ENCODE peak calls at places on chromosomes 5 and 9, in nine cellular contexts. V is left ventricle myocardium inferior; F is astrocyte; H is CD8-positive, alpha-beta memory T cell; G is psoas muscle; W is OCI-LY7; B is cardiac muscle cell; T is H9; K is tibial artery. Z is an unnamed sample.

GRCh38 chr5:111129938-111130337 is 37.8 kb downstream of the WDR36 start:
- DNase-seq in G (no peak), H (no peak), B (no peak), T (no peak), K (no peak), F (peak), W (no peak), V (no peak), Z (no peak)

GRCh38 chr9:214488-215448 is at the start of gene DOCK8:
- DNase-seq in V (peak), W (peak), H (peak), T (peak), K (peak), G (peak), B (peak), F (peak), Z (peak)

GRCh38 chr5:88188458-88189132 is 80.0 kb downstream of the TMEM161B start:
- DNase-seq in V (no peak), F (peak), B (no peak), K (no peak), H (no peak), G (no peak), W (peak), T (no peak), Z (no peak)

GRCh38 chr9:114157516-114158176 is 2.3 kb downstream of the COL27A1 start:
- DNase-seq in T (no peak), G (no peak), K (no peak), B (no peak), W (no peak), H (no peak), V (no peak), F (peak), Z (no peak)

GRCh38 chr5:179187681-179188575 is 127.8 kb downstream of the ZNF354C start:
- DNase-seq in F (no peak), G (no peak), H (no peak), B (no peak), V (no peak), K (no peak), W (no peak), T (no peak), Z (peak)

GRCh38 chr9:132794730-132795380 is 83.2 kb downstream of the AK8 start:
- DNase-seq in T (no peak), G (no peak), W (no peak), K (no peak), F (no peak), B (no peak), H (no peak), V (no peak), Z (no peak)

GRCh38 chr9:84189901-84190300 is 150.7 kb downstream of the SLC28A3 start:
- DNase-seq in B (no peak), V (no peak), H (no peak), W (no peak), T (no peak), G (no peak), K (no peak), F (no peak), Z (no peak)

GRCh38 chr5:144356489-144356888 is 185.8 kb downstream of the KCTD16 start:
- DNase-seq in W (no peak), V (no peak), H (no peak), B (no peak), G (no peak), T (no peak), K (no peak), F (no peak), Z (no peak)

GRCh38 chr9:15231788-15232635 is 75.0 kb downstream of the TTC39B start:
- DNase-seq in H (no peak), W (peak), G (no peak), V (no peak), T (peak), B (peak), F (peak), K (no peak), Z (no peak)

GRCh38 chr9:136538599-136539426 is 7.0 kb downstream of the NOTCH1 start:
- DNase-seq in G (no peak), H (peak), T (no peak), K (no peak), V (peak), W (peak), B (no peak), F (no peak), Z (peak)

GRCh38 chr9:113587471-113588031 is 124.0 kb downstream of the RGS3 start:
- DNase-seq in K (no peak), T (peak), F (no peak), H (no peak), G (no peak), B (peak), W (peak), V (peak), Z (peak)

GRCh38 chr5:41068169-41068568 is 3.0 kb downstream of the MROH2B start:
- DNase-seq in B (peak), G (no peak), T (no peak), W (no peak), K (no peak), V (no peak), F (peak), H (no peak), Z (no peak)

GRCh38 chr5:98929982-98930355 is 1.2 kb upstream of the CHD1 start:
- DNase-seq in B (peak), K (peak), G (no peak), H (no peak), F (no peak), T (no peak), V (no peak), W (no peak), Z (no peak)

GRCh38 chr9:33814816-33815215 is 2.1 kb upstream of the UBE2R2 start:
- DNase-seq in H (no peak), K (no peak), W (peak), G (no peak), F (no peak), B (no peak), V (no peak), T (no peak), Z (no peak)

GRCh38 chr5:969421-969839 is 39.2 kb upstream of the NKD2 start:
- DNase-seq in F (peak), W (no peak), H (peak), K (peak), V (no peak), B (no peak), T (no peak), G (no peak), Z (no peak)

GRCh38 chr5:112604741-112605390 is 132.8 kb upstream of the APC start:
- DNase-seq in T (no peak), K (no peak), G (no peak), F (no peak), B (peak), W (peak), H (no peak), V (no peak), Z (no peak)

DNA sequence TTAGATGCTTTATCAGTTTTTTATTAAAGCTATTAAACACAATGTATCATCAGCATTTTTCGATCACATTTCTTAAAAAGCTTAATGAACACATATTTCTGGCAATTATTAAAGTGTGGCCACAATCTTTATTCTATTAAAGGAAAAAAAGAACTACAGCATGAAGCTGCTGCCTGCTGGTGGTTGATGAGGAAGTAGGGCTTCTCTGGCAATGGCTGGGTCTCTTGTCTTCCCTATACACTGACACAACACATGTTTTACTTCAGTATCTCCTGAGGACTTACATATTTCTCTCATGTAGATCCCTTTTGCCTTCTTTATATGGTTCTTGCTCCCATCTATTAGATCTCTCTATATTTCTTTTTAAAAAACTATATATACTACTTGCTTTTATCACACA is 590.7 kb downstream of the RAB3C start:
- DNase-seq in W (no peak), H (no peak), V (no peak), B (no peak), G (no peak), F (no peak), K (no peak), T (no peak), Z (no peak)
- H3K27ac ChIP-seq in W (no peak), H (no peak), V (no peak), B (no peak), G (peak), F (no peak), K (no peak), T (no peak), Z (no peak)

DNA sequence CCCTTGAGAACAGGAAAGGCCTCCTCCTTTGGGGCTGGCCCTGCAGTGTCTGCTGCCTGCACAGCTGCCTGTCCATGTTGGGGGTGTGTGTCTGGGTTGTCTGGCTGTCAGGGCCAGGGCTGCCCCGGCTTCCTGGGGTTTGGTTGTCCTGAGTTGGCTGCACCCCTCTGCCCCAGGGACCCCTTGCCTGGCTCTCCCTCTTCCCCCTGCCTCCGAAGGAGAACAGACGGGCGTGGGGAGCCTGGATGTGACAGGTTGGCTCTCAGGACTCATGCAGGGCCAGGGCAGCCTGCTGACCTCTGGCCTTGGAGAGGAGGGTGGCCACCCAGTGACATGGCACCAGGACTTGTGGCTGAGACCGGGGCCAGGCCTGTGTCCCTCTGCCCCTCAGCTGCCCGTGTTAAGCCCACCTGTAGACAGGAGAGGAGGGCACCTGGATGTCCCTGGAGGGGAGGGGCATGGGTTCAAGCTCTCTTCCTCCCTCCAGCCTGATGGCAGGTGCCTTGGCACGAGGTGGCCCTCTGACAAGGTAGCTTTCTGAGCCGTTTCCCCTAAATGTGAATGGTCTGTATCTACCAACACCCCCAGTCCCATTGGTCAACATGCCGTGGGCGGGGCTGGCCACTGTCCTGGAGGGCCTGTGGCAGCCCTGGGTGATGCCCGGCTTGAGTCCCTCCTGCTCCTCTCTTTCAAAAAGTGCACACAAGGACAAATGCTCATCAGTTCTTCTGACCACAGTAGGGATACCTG is 34.9 kb downstream of the WNK2 start:
- DNase-seq in K (no peak), H (no peak), B (no peak), F (no peak), W (no peak), G (no peak), T (no peak), V (no peak), Z (no peak)
- H3K27ac ChIP-seq in K (no peak), H (no peak), B (no peak), F (no peak), W (no peak), G (peak), T (no peak), V (peak), Z (peak)

DNA sequence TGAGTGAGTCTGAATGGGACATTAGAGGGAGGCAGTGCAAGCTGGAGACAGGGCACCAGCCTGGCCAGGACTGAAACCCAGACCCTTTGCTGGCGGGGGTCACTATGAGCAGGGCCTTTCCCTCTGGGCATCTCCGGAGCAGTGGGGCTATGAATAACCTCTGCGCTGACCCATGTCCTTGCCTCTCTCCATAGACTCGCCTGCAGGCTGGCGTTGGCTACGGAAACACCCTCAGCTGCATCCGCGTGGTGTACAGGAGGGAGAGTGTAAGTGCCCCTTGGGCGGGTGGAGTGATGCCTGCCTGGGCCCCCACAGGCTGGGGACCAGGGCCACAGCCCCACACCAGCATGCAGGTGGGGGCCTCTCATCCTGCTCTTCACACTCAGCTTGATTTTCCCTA is 15.8 kb downstream of the SLC25A48 start:
- DNase-seq in T (no peak), H (no peak), W (no peak), F (no peak), K (no peak), B (no peak), G (no peak), V (no peak), Z (no peak)
- H3K27ac ChIP-seq in T (no peak), H (no peak), W (no peak), F (no peak), K (no peak), B (no peak), G (no peak), V (no peak), Z (no peak)

DNA sequence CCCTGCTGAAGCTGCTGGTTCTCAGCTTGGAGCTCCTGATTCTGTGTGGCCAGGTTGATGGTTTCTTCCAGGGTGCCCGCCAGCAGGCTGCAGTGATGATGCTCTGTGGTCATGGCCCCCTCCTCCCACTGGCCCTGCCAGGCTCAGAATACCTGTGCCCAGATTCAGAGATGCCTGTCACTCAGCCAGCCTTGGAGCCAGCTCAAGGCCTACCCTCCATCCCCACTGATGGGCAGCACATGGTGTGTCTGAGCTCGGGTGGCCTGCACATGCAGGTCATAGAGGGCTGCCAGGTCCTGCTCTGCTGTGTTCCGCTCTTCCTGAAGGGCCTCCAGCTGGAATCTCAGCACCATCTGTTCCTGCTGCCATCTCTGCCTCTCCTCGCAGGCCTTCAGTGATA is 5.4 kb downstream of the SLC35A4 start:
- DNase-seq in T (no peak), G (no peak), W (no peak), F (no peak), V (no peak), K (no peak), B (no peak), H (no peak), Z (no peak)
- H3K27ac ChIP-seq in T (no peak), G (peak), W (no peak), F (no peak), V (peak), K (peak), B (no peak), H (peak), Z (peak)

DNA sequence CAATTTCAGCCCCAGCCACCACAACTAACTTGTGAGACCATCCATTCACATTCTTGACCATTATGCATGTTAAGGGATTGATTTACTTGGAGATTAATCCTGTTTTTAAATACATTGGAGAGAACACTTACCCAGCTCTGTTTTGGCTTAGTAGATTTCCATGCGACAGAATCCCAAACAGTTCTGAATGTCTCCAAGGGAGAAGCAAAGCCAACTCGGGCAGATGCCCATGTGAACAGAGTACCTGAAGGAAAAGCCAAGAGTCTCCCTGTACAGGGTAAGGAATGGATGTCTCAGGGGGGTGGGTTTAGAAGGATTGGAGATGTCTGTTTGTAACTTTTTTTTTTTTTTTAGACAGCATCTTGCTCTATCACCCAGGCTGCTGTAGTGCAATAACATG is 61.0 kb downstream of the GRAMD2B start:
- DNase-seq in B (no peak), K (no peak), G (no peak), V (no peak), W (no peak), T (no peak), H (no peak), F (no peak), Z (no peak)
- H3K27ac ChIP-seq in B (no peak), K (peak), G (no peak), V (no peak), W (no peak), T (no peak), H (no peak), F (no peak), Z (no peak)

GRCh38 chr9:134658378-134658955 is 16.9 kb downstream of the COL5A1 start:
- DNase-seq in T (peak), W (no peak), H (no peak), K (peak), F (no peak), V (peak), G (peak), B (no peak), Z (no peak)
- H3K27ac ChIP-seq in T (no peak), W (no peak), H (no peak), K (peak), F (no peak), V (no peak), G (no peak), B (peak), Z (no peak)

GRCh38 chr5:171607863-171608262 is 177.8 kb upstream of the SMIM23 start:
- DNase-seq in V (no peak), K (no peak), B (no peak), G (no peak), F (no peak), H (no peak), T (no peak), W (no peak), Z (no peak)
- H3K27ac ChIP-seq in V (no peak), K (no peak), B (no peak), G (no peak), F (no peak), H (no peak), T (no peak), W (no peak), Z (no peak)

GRCh38 chr5:167307042-167307441 is 984.4 kb upstream of the WWC1 start:
- DNase-seq in T (no peak), V (no peak), F (no peak), G (no peak), K (no peak), W (no peak), H (no peak), B (no peak), Z (no peak)
- H3K27ac ChIP-seq in T (no peak), V (no peak), F (no peak), G (no peak), K (no peak), W (no peak), H (no peak), B (no peak), Z (no peak)

GRCh38 chr5:32024751-32025150 is 149.4 kb downstream of the GOLPH3 start:
- DNase-seq in B (no peak), W (no peak), T (no peak), V (no peak), K (no peak), H (no peak), F (no peak), G (no peak), Z (no peak)
- H3K27ac ChIP-seq in B (no peak), W (no peak), T (no peak), V (no peak), K (no peak), H (no peak), F (no peak), G (no peak), Z (no peak)

GRCh38 chr9:124535846-124536245 is 28.6 kb upstream of the NR5A1 start:
- DNase-seq in K (no peak), B (no peak), F (no peak), W (no peak), T (no peak), H (no peak), V (no peak), G (no peak), Z (no peak)
- H3K27ac ChIP-seq in K (no peak), B (peak), F (no peak), W (no peak), T (no peak), H (no peak), V (no peak), G (no peak), Z (no peak)